ENCODE peak calls at places on chromosomes 11 and 22, in eight cellular contexts. Z, P, G, H, Q, M, L and W are unnamed samples.
A peak's percentile ranks its signal among the peaks of the same experiment; 100 is the strongest.

GRCh38 chr11:122202161-122202950 is 86.3 kb upstream of the BLID start:
- DNase-seq in M (peak; percentile 90), L (peak; percentile 45), Z (peak; percentile 48), G (no peak), H (no peak), P (peak; percentile 71), Q (no peak), W (no peak)

GRCh38 chr22:30262917-30263741 is 3.5 kb downstream of the OSM start:
- DNase-seq in L (no peak), Q (no peak), P (peak; percentile 87), Z (peak; percentile 78), M (peak; percentile 56), G (peak; percentile 84), H (no peak), W (peak; percentile 87)

GRCh38 chr11:133661867-133662266 is 129.6 kb upstream of the OPCML start:
- DNase-seq in G (no peak), P (no peak), M (no peak), Q (no peak), L (no peak), Z (no peak), H (no peak), W (peak; percentile 47)

GRCh38 chr11:132943737-132944556 is 588.4 kb downstream of the OPCML start:
- DNase-seq in M (no peak), P (no peak), Z (no peak), H (no peak), Q (no peak), G (no peak), L (no peak), W (no peak)

GRCh38 chr11:78594814-78595213 is 20.1 kb upstream of the NARS2 start:
- DNase-seq in Z (no peak), M (no peak), Q (no peak), G (no peak), L (no peak), H (no peak), P (no peak), W (no peak)

GRCh38 chr11:48150213-48150612 is 66.4 kb upstream of the OR4B1 start:
- DNase-seq in Q (no peak), L (no peak), H (no peak), G (no peak), M (peak; percentile 51), P (no peak), Z (no peak), W (no peak)

GRCh38 chr22:44365196-44365802 is 52.5 kb upstream of the SHISAL1 start:
- DNase-seq in H (no peak), P (peak; percentile 51), G (no peak), Q (peak; percentile 8), M (no peak), Z (peak; percentile 15), L (no peak), W (no peak)

GRCh38 chr11:31262761-31263160 is 106.8 kb downstream of the DCDC1 start:
- DNase-seq in M (peak; percentile 18), Q (peak; percentile 40), Z (no peak), L (no peak), H (no peak), G (no peak), P (no peak), W (no peak)

GRCh38 chr11:2130881-2131352 is 8.3 kb downstream of the IGF2 start:
- DNase-seq in Q (no peak), P (no peak), L (no peak), Z (peak; percentile 39), G (peak; percentile 8), H (no peak), M (no peak), W (no peak)

GRCh38 chr22:46321387-46321775 is 14.1 kb upstream of the TRMU start:
- DNase-seq in Q (no peak), G (no peak), M (no peak), H (no peak), Z (no peak), P (no peak), L (no peak), W (no peak)

GRCh38 chr22:39128508-39128907 is 24.0 kb downstream of the CBX7 start:
- DNase-seq in Q (no peak), H (no peak), L (no peak), Z (no peak), G (no peak), M (no peak), P (peak; percentile 61), W (no peak)

GRCh38 chr11:11461473-11461872 is 108.4 kb upstream of the CSNK2A3 start:
- DNase-seq in P (no peak), G (no peak), Z (no peak), L (no peak), Q (no peak), H (no peak), M (no peak), W (no peak)

GRCh38 chr11:62708423-62709261 is 1.2 kb downstream of the GNG3 start:
- DNase-seq in Q (peak; percentile 45), Z (no peak), H (no peak), G (no peak), P (peak; percentile 73), L (no peak), M (no peak), W (no peak)

GRCh38 chr11:102138677-102139076 is 28.4 kb downstream of the YAP1 start:
- DNase-seq in G (no peak), P (no peak), Z (no peak), L (peak; percentile 67), H (no peak), M (peak; percentile 92), Q (peak; percentile 73), W (no peak)

GRCh38 chr11:133787379-133788103 is 57.8 kb downstream of the SPATA19 start:
- DNase-seq in L (no peak), Q (no peak), Z (no peak), G (peak; percentile 30), M (no peak), P (no peak), H (no peak), W (no peak)

GRCh38 chr22:39254789-39255298 is 10.1 kb upstream of the PDGFB start:
- DNase-seq in H (no peak), L (no peak), P (no peak), M (peak; percentile 32), Z (no peak), Q (no peak), G (no peak), W (no peak)

GRCh38 chr11:34624069-34624468 is 3.2 kb downstream of the EHF start:
- DNase-seq in Z (no peak), L (no peak), G (no peak), P (no peak), H (no peak), Q (peak; percentile 79), M (no peak), W (no peak)

GRCh38 chr22:49206281-49206680 is 621.4 kb downstream of the BRD1 start:
- DNase-seq in G (no peak), Z (peak; percentile 29), Q (no peak), P (peak; percentile 46), H (no peak), M (no peak), L (no peak), W (peak; percentile 53)

GRCh38 chr22:48370508-48371325 is 1457.0 kb downstream of the BRD1 start:
- DNase-seq in H (no peak), Q (no peak), P (peak; percentile 28), M (no peak), Z (no peak), L (no peak), G (no peak), W (peak; percentile 47)

GRCh38 chr11:15006139-15006759 is 34.1 kb upstream of the CALCA start:
- DNase-seq in L (no peak), Q (no peak), P (no peak), G (no peak), Z (no peak), H (peak; percentile 37), M (peak; percentile 51), W (no peak)

GRCh38 chr11:120199613-120200012 is 11.2 kb upstream of the OAF start:
- DNase-seq in G (no peak), P (no peak), M (no peak), L (no peak), Z (no peak), H (no peak), Q (no peak), W (no peak)

GRCh38 chr11:6323291-6323905 is 3.1 kb upstream of the CAVIN3 start:
- DNase-seq in Q (no peak), P (no peak), G (no peak), Z (no peak), L (no peak), M (no peak), H (no peak), W (no peak)

DNA sequence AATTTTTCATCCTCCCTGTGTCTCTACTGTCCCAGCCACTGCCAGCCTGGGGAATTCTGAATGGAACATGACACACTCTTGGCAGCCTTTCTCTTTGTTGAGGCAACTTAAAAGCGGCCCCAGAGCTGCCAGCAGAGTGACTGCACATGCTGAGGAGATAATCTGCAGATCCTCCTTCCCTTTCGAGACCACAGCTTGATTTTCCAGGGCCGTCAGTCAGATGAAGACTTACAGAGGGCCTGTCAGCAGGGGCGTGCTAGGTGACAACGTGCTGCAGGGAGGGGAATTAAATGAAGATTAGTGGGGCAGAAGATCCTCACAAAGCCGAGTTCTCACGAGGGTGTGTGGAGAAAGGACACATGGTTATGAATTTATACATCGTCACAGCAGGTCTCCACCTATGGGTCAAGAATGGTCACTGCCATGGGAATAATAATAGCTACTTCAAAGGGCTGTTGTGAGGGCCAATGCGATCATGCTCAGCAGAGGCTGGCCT is 193.5 kb upstream of the PITPNB start:
- DNase-seq in Q (no peak), H (peak; percentile 43), Z (no peak), L (no peak), P (peak; percentile 68), M (peak; percentile 44), G (no peak), W (no peak)
- TF ChIP-seq CTCF in Q (peak; percentile 61), H (peak; percentile 48), Z (peak; percentile 27), L (peak; percentile 55), P (no peak), M (peak; percentile 54), G (peak; percentile 51), W (peak; percentile 70)

GRCh38 chr11:19959210-19959609 is 201.1 kb downstream of the DBX1 start:
- DNase-seq in Q (no peak), M (no peak), Z (no peak), P (no peak), L (no peak), H (no peak), G (no peak), W (no peak)
- TF ChIP-seq CTCF in Q (no peak), M (no peak), Z (no peak), P (no peak), L (no peak), H (no peak), G (no peak), W (no peak)

DNA sequence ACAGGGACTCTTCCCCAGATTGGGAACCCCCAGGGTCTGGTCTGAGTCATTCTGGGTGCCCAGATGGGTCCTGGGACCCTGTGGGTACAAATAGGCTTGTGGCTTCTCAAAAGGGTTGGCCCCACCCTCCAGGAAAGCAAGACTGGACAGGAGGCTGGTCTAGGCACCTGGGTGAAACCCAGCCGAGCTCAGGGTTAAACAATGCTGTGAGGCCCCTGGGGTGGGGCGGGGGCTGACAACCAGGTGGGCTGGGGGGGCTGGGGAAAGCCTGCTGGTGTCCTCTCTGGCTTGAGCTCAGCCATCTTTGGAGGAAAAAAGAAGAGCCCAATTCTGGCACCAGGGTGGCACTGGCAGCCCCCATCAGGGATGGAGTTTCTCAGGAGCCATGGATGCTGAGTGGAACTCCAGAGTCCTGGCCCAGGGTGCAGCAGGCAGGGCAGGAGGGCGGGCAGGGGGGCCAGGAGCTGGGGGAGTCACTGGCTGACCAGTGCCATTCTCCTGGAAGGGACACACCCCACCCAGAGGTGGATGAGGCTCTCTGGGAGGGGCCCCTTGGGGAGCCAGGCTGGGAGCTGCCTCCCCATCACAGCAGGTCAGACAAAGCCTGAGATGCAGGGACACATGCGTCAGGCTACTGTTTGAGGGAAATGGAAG is 1.1 kb downstream of the SEPTIN5 start:
- DNase-seq in G (no peak), Q (no peak), M (no peak), P (no peak), L (no peak), H (no peak), Z (no peak), W (no peak)
- TF ChIP-seq CTCF in G (no peak), Q (no peak), M (no peak), P (no peak), L (no peak), H (no peak), Z (no peak), W (no peak)

GRCh38 chr11:27694992-27695391 is 5.3 kb downstream of the BDNF start:
- DNase-seq in M (peak; percentile 62), Z (no peak), Q (no peak), P (no peak), L (no peak), G (no peak), H (no peak), W (no peak)
- TF ChIP-seq CTCF in M (peak; percentile 50), Z (peak; percentile 36), Q (peak; percentile 55), P (no peak), L (peak; percentile 51), G (peak; percentile 52), H (peak; percentile 10), W (peak; percentile 67)